ENCODE peak calls at places on chromosomes 5 and 9, in four cellular contexts. O, Q, E and I are unnamed samples.

GRCh38 chr9:17859228-17859627 is 280.4 kb downstream of the SH3GL2 start:
- DNase-seq in O (no peak), E (no peak), Q (no peak), I (no peak)

GRCh38 chr5:116510525-116510924 is 64.1 kb downstream of the SEMA6A start:
- DNase-seq in E (no peak), Q (no peak), O (no peak), I (no peak)

GRCh38 chr9:85969727-85970126 is 28.8 kb downstream of the NAA35 start:
- DNase-seq in O (no peak), Q (no peak), E (no peak), I (no peak)

GRCh38 chr5:16983022-16983639 is 47.0 kb upstream of the MYO10 start:
- DNase-seq in E (no peak), O (no peak), Q (no peak), I (no peak)

GRCh38 chr5:134555889-134556311 is 30.4 kb downstream of the JADE2 start:
- DNase-seq in E (peak), Q (no peak), O (peak), I (no peak)

GRCh38 chr9:93098236-93098946 is 2.4 kb downstream of the CARD19 start:
- DNase-seq in Q (peak), E (peak), O (peak), I (peak)

GRCh38 chr5:65506961-65507360 is 25.2 kb upstream of the ADAMTS6 start:
- DNase-seq in E (no peak), O (no peak), Q (no peak), I (no peak)

GRCh38 chr9:6703898-6704639 is 53.7 kb upstream of the KDM4C start:
- DNase-seq in O (peak), E (peak), Q (peak), I (peak)

GRCh38 chr9:93121316-93122241 is 12.5 kb downstream of the NINJ1 start:
- DNase-seq in E (no peak), O (peak), Q (peak), I (peak)

GRCh38 chr5:109325456-109325855 is 84.3 kb downstream of the PJA2 start:
- DNase-seq in E (no peak), O (no peak), Q (no peak), I (no peak)

GRCh38 chr5:110297152-110297670 is 429.3 kb downstream of the TMEM232 start:
- DNase-seq in O (no peak), Q (no peak), E (no peak), I (no peak)

GRCh38 chr9:78383130-78383529 is 86.2 kb downstream of the PSAT1 start:
- DNase-seq in E (peak), Q (no peak), O (no peak), I (no peak)

GRCh38 chr9:33032865-33033264 is 7.8 kb downstream of the DNAJA1 start:
- DNase-seq in Q (no peak), O (no peak), E (no peak), I (no peak)

GRCh38 chr9:38107811-38108304 is 38.8 kb upstream of the SHB start:
- DNase-seq in E (no peak), O (no peak), Q (no peak), I (peak)

GRCh38 chr9:125538092-125538473 is 168.9 kb downstream of the MAPKAP1 start:
- DNase-seq in Q (no peak), O (peak), E (no peak), I (no peak)

GRCh38 chr5:158456756-158457155 is 597.8 kb upstream of the CLINT1 start:
- DNase-seq in O (no peak), E (peak), Q (no peak), I (no peak)

GRCh38 chr5:133247881-133248642 is 196.2 kb downstream of the HSPA4 start:
- DNase-seq in Q (no peak), E (peak), O (no peak), I (no peak)

GRCh38 chr9:98985596-98985995 is 41.9 kb downstream of the COL15A1 start:
- DNase-seq in E (no peak), Q (no peak), O (no peak), I (no peak)

GRCh38 chr9:35517136-35517535 is 27.2 kb downstream of the RUSC2 start:
- DNase-seq in Q (no peak), O (no peak), E (no peak), I (no peak)

GRCh38 chr5:95786821-95787408 is 35.6 kb downstream of the GLRX start:
- DNase-seq in Q (no peak), O (no peak), E (no peak), I (no peak)

GRCh38 chr9:84691634-84692033 is 22.1 kb downstream of the NTRK2 start:
- DNase-seq in O (no peak), E (no peak), Q (no peak), I (no peak)

GRCh38 chr5:65808818-65809217 is 86.8 kb downstream of the NLN start:
- DNase-seq in Q (no peak), O (no peak), E (no peak), I (no peak)

GRCh38 chr5:53006920-53007890 is 18.1 kb downstream of the ITGA2 start:
- DNase-seq in O (no peak), Q (no peak), E (no peak), I (no peak)

GRCh38 chr5:162485666-162486292 is 418.2 kb downstream of the GABRG2 start:
- DNase-seq in O (no peak), Q (no peak), E (no peak), I (no peak)

GRCh38 chr5:111259636-111260035 is 35.5 kb downstream of the CAMK4 start:
- DNase-seq in O (no peak), E (no peak), Q (no peak), I (no peak)

GRCh38 chr9:109498195-109499060 is at the start of gene PTPN3:
- DNase-seq in E (no peak), O (peak), Q (no peak), I (no peak)

GRCh38 chr9:27407966-27408365 is 111.0 kb upstream of the EQTN start:
- DNase-seq in E (no peak), O (no peak), Q (no peak), I (no peak)

GRCh38 chr5:1750469-1750868 is 49.2 kb downstream of the MRPL36 start:
- DNase-seq in Q (no peak), O (no peak), E (no peak), I (peak)

GRCh38 chr5:125477586-125477975 is 731.1 kb upstream of the ZNF608 start:
- DNase-seq in O (no peak), E (no peak), Q (no peak), I (no peak)

GRCh38 chr5:168313596-168314204 is 22.3 kb downstream of the WWC1 start:
- DNase-seq in E (no peak), Q (no peak), O (no peak), I (no peak)

GRCh38 chr5:33362915-33363314 is 77.8 kb upstream of the TARS1 start:
- DNase-seq in E (no peak), O (peak), Q (peak), I (no peak)

GRCh38 chr5:144429905-144430304 is 259.2 kb downstream of the KCTD16 start:
- DNase-seq in Q (no peak), O (no peak), E (no peak), I (no peak)

GRCh38 chr9:3858961-3859360 is 333.2 kb upstream of the RFX3 start:
- DNase-seq in Q (no peak), E (no peak), O (no peak), I (no peak)

GRCh38 chr5:149422429-149423286 is 43.6 kb upstream of the IL17B start:
- DNase-seq in O (peak), Q (peak), E (peak), I (no peak)

GRCh38 chr5:39167141-39167972 is 52.0 kb downstream of the FYB1 start:
- DNase-seq in E (no peak), O (no peak), Q (no peak), I (no peak)

GRCh38 chr5:178058321-178059012 is 54.9 kb upstream of the N4BP3 start:
- DNase-seq in Q (no peak), O (no peak), E (no peak), I (no peak)

GRCh38 chr9:121298689-121299112 is 30.7 kb downstream of the GSN start:
- DNase-seq in O (no peak), E (no peak), Q (no peak), I (peak)

GRCh38 chr9:102840356-102840755 is 154.8 kb upstream of the CYLC2 start:
- DNase-seq in O (no peak), Q (no peak), E (no peak), I (no peak)

GRCh38 chr9:111482656-111483418 is 1.3 kb downstream of the ECPAS start:
- DNase-seq in Q (peak), O (peak), E (peak), I (peak)
- TF ChIP-seq POLR2A in Q (peak), O (peak), E (no peak), I (peak)

DNA sequence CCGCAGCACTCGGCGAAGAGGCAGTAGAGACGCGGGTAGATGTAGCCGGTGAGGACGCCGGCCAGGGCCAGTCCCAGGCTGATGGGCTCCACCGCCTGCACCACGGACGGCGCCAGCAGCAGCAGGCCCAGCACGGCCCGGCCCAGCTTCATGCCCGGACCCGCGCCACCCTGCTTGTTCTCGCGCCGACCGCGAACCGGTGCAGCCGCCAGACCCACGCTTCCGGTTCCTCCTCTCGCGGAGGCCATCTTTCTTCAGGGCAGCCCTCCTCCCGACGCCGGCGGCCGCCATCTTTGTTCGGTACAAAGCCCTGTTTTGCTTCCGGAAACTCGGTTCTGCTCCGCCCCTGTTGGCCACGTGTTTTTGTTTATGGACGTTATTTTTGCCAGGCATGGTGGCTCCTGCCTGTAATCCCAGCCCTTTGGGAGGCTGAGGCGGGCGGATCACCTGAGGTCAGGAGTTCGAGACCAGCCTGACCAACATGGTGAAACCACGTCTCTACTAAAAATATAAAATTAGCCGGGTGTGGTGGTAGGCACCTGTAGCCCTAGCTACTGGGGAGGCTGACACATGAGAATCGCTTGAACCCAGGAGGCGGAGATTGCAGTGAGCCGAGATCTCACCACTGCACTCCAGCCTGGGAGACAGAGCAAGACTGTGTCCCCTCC is at the start of gene TOR1A:
- DNase-seq in Q (peak), E (peak), O (peak), I (peak)
- TF ChIP-seq POLR2A in Q (peak), E (peak), O (peak), I (peak)

GRCh38 chr5:73625314-73625904 is 587 bp upstream of the ARHGEF28 start:
- DNase-seq in E (no peak), O (no peak), Q (no peak), I (no peak)

GRCh38 chr5:73623929-73624404 is 2.0 kb upstream of the ARHGEF28 start:
- DNase-seq in E (no peak), O (no peak), Q (no peak), I (no peak)

GRCh38 chr5:73626814-73627313 is 868 bp downstream of the ARHGEF28 start:
- DNase-seq in E (no peak), Q (no peak), O (no peak), I (no peak)

GRCh38 chr5:73624888-73625287 is 1.1 kb upstream of the ARHGEF28 start:
- DNase-seq in Q (peak), E (no peak), O (no peak), I (no peak)

GRCh38 chr5:73625905-73626811 is at the start of gene ARHGEF28:
- DNase-seq in E (peak), O (peak), Q (peak), I (peak)
- TF ChIP-seq POLR2A in E (peak), O (peak), Q (no peak), I (peak)

DNA sequence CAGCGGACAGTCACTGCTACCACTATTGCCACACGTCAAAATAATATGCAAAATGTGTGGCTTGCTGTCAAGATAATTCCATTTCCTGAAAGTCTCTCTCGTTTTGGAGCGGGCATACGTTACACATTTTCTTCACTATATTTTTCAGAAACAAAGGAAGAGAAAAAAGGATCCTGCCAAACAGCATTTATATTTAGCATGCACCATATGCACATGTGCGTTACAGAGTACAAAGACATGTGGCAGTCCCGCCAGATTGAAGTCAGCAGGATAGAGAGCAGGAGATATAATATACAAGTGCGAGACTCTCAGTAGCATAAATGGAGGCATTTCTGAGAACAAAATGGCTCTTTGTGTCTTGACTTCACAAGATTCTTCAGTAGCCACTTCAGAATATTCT is 221.6 kb upstream of the KIF2A start:
- DNase-seq in Q (no peak), E (no peak), O (no peak), I (no peak)
- TF ChIP-seq POLR2A in Q (no peak), E (no peak), O (no peak), I (no peak)

GRCh38 chr5:107010060-107010459 is 660.7 kb downstream of the EFNA5 start:
- DNase-seq in Q (no peak), E (no peak), O (no peak), I (no peak)

GRCh38 chr5:107005653-107006052 is 665.1 kb downstream of the EFNA5 start:
- DNase-seq in E (no peak), O (no peak), Q (no peak), I (no peak)

GRCh38 chr5:107005161-107005560 is 665.6 kb downstream of the EFNA5 start:
- DNase-seq in Q (no peak), E (no peak), O (no peak), I (no peak)
- TF ChIP-seq POLR2A in Q (no peak), E (no peak), O (no peak), I (no peak)

DNA sequence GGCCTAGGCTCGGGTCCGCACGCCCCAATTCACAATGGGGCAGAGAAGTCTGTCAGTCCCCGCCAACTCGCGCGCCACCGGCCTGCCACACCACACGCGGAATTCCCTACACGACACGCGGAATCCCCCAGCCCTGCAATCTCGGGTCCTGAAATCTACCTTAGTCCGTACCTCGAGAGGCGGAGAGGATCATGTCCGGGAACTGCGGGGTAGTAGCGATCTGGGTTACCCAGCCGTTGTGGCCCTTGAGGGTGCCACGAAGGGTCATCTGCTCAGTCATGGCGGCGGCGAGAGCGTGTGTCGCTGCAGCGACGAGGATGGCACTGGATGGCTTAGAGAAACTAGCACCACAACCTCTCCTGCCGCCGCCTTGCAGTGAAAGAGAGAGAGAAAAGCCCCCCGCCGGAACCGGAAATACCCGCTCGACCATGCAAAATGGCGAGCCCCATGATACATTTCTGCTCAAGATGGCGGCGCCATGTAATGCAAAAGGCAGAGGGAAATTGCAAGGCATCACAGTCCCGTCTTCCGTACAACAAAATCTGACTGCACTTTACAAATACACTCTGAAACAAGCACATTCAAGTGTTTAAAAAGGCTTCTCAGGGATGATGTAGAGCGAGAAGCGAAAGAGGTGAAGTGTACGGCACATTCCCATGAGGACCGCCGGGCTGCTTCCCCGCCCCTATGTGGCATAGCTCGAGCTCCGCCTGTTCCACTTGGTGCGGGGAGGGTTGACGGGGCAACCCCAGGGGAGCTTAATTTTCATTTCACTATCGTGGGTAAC is at the start of gene RACK1:
- DNase-seq in Q (peak), E (peak), O (peak), I (peak)
- TF ChIP-seq POLR2A in Q (peak), E (peak), O (peak), I (peak)